ENCODE peak calls at places on chromosomes 1 and 21, in seven cellular contexts. N, P, G, Q, V, U and M are unnamed samples.

GRCh38 chr1:19110266-19110927 is 99.7 kb downstream of the UBR4 start:
- DNase-seq in N (no peak), P (no peak), G (no peak), Q (no peak), V (no peak), U (no peak), M (no peak)

GRCh38 chr1:170049191-170049800 is 25.2 kb downstream of the KIFAP3 start:
- DNase-seq in N (no peak), P (no peak), G (no peak), Q (no peak), V (no peak), U (no peak), M (no peak)

GRCh38 chr1:16183157-16183556 is 27.3 kb upstream of the EPHA2 start:
- DNase-seq in N (no peak), P (no peak), G (no peak), Q (no peak), V (no peak), U (no peak), M (no peak)

GRCh38 chr21:17513214-17514123 is 626 bp downstream of the CXADR start:
- DNase-seq in N (peak), P (peak), G (peak), Q (no peak), V (peak), U (no peak), M (peak)

GRCh38 chr1:27416387-27417111 is 24.1 kb downstream of the GPR3 start:
- DNase-seq in N (peak), P (peak), G (no peak), Q (no peak), V (peak), U (no peak), M (peak)

GRCh38 chr1:21841852-21842466 is 29.9 kb downstream of the LDLRAD2 start:
- DNase-seq in N (no peak), P (no peak), G (no peak), Q (no peak), V (no peak), U (no peak), M (no peak)

GRCh38 chr1:33436557-33437296 is 5.8 kb upstream of the PHC2 start:
- DNase-seq in N (no peak), P (no peak), G (no peak), Q (no peak), V (no peak), U (no peak), M (no peak)

GRCh38 chr1:23369335-23370013 is at the start of gene ZNF436:
- DNase-seq in N (peak), P (peak), G (no peak), Q (no peak), V (peak), U (peak), M (peak)

GRCh38 chr1:205476648-205477047 is 20.8 kb upstream of the BLACAT1 start:
- DNase-seq in N (no peak), P (no peak), G (no peak), Q (no peak), V (no peak), U (no peak), M (no peak)

GRCh38 chr1:212485895-212486590 is 53.3 kb downstream of the NENF start:
- DNase-seq in N (no peak), P (no peak), G (no peak), Q (no peak), V (peak), U (no peak), M (no peak)

GRCh38 chr1:227728059-227728891 is 6.8 kb downstream of the JMJD4 start:
- DNase-seq in N (peak), P (peak), G (peak), Q (no peak), V (peak), U (peak), M (peak)

GRCh38 chr21:29302340-29302991 is 3.7 kb downstream of the BACH1 start:
- DNase-seq in N (no peak), P (no peak), G (no peak), Q (no peak), V (no peak), U (no peak), M (no peak)

GRCh38 chr21:44886113-44887075 is 12.9 kb upstream of the PTTG1IP start:
- DNase-seq in N (no peak), P (no peak), G (no peak), Q (no peak), V (no peak), U (no peak), M (no peak)